ENCODE peak calls at places on chromosomes 1 and 21, in four cellular contexts. One of them, this sample, is unnamed.

GRCh38 chr1:65230741-65231439 is 78.5 kb upstream of the DNAJC6 start:
- DNase-seq in tibial artery: no peak
- DNase-seq in breast epithelium: no peak
- DNase-seq in CD8-positive, alpha-beta memory T cell: no peak
- DNase-seq in this sample: no peak

GRCh38 chr1:27569506-27570382 is 34.2 kb downstream of the AHDC1 start:
- DNase-seq in tibial artery: peak; percentile 65
- DNase-seq in breast epithelium: no peak
- DNase-seq in CD8-positive, alpha-beta memory T cell: no peak
- DNase-seq in this sample: no peak

GRCh38 chr1:160830321-160831153 is 32.1 kb downstream of the CD244 start:
- DNase-seq in tibial artery: no peak
- DNase-seq in breast epithelium: peak; percentile 25
- DNase-seq in CD8-positive, alpha-beta memory T cell: peak; percentile 53
- DNase-seq in this sample: no peak

GRCh38 chr1:155168456-155169210 is 4.5 kb downstream of the KRTCAP2 start:
- DNase-seq in tibial artery: peak; percentile 9
- DNase-seq in breast epithelium: no peak
- DNase-seq in CD8-positive, alpha-beta memory T cell: no peak
- DNase-seq in this sample: no peak

GRCh38 chr21:41636636-41637625 is 129.0 kb upstream of the TMPRSS2 start:
- DNase-seq in tibial artery: peak; percentile 56
- DNase-seq in breast epithelium: no peak
- DNase-seq in CD8-positive, alpha-beta memory T cell: no peak
- DNase-seq in this sample: no peak

GRCh38 chr1:243287652-243288051 is 31.8 kb downstream of the SDCCAG8 start:
- DNase-seq in tibial artery: no peak
- DNase-seq in breast epithelium: no peak
- DNase-seq in CD8-positive, alpha-beta memory T cell: no peak
- DNase-seq in this sample: no peak

GRCh38 chr1:156602557-156602993 is 1.3 kb upstream of the GPATCH4 start:
- DNase-seq in tibial artery: no peak
- DNase-seq in breast epithelium: peak; percentile 36
- DNase-seq in CD8-positive, alpha-beta memory T cell: no peak
- DNase-seq in this sample: no peak

GRCh38 chr1:16612332-16613172 is 812 bp downstream of the NBPF1 start:
- DNase-seq in tibial artery: peak; percentile 84
- DNase-seq in breast epithelium: peak; percentile 72
- DNase-seq in CD8-positive, alpha-beta memory T cell: no peak
- DNase-seq in this sample: no peak

GRCh38 chr1:21707086-21707840 is 38.1 kb upstream of the RAP1GAP start:
- DNase-seq in tibial artery: no peak
- DNase-seq in breast epithelium: no peak
- DNase-seq in CD8-positive, alpha-beta memory T cell: no peak
- DNase-seq in this sample: no peak

GRCh38 chr1:203519053-203519770 is 25.3 kb downstream of the OPTC start:
- DNase-seq in tibial artery: no peak
- DNase-seq in breast epithelium: no peak
- DNase-seq in CD8-positive, alpha-beta memory T cell: no peak
- DNase-seq in this sample: no peak

GRCh38 chr1:230558324-230558723 is 84.0 kb upstream of the COG2 start:
- DNase-seq in tibial artery: no peak
- DNase-seq in breast epithelium: no peak
- DNase-seq in CD8-positive, alpha-beta memory T cell: no peak
- DNase-seq in this sample: no peak

GRCh38 chr1:41758904-41759548 is 159.7 kb downstream of the HIVEP3 start:
- DNase-seq in tibial artery: no peak
- DNase-seq in breast epithelium: no peak
- DNase-seq in CD8-positive, alpha-beta memory T cell: no peak
- DNase-seq in this sample: no peak

GRCh38 chr21:15140321-15141019 is 75.7 kb upstream of the NRIP1 start:
- DNase-seq in tibial artery: no peak
- DNase-seq in breast epithelium: no peak
- DNase-seq in CD8-positive, alpha-beta memory T cell: no peak
- DNase-seq in this sample: no peak

GRCh38 chr1:162023547-162024501 is at the start of gene OLFML2B:
- DNase-seq in tibial artery: peak; percentile 91
- DNase-seq in breast epithelium: no peak
- DNase-seq in CD8-positive, alpha-beta memory T cell: no peak
- DNase-seq in this sample: no peak

GRCh38 chr1:153353226-153353947 is 4.3 kb upstream of the S100A9 start:
- DNase-seq in tibial artery: no peak
- DNase-seq in breast epithelium: peak; percentile 12
- DNase-seq in CD8-positive, alpha-beta memory T cell: no peak
- DNase-seq in this sample: no peak

GRCh38 chr21:29085106-29085752 is 11.8 kb upstream of the CCT8 start:
- DNase-seq in tibial artery: no peak
- DNase-seq in breast epithelium: no peak
- DNase-seq in CD8-positive, alpha-beta memory T cell: no peak
- DNase-seq in this sample: no peak

GRCh38 chr1:38465463-38465862 is 394.1 kb downstream of the RRAGC start:
- DNase-seq in tibial artery: no peak
- DNase-seq in breast epithelium: no peak
- DNase-seq in CD8-positive, alpha-beta memory T cell: no peak
- DNase-seq in this sample: no peak

GRCh38 chr1:234707641-234708040 is 97.7 kb upstream of the IRF2BP2 start:
- DNase-seq in tibial artery: no peak
- DNase-seq in breast epithelium: no peak
- DNase-seq in CD8-positive, alpha-beta memory T cell: no peak
- DNase-seq in this sample: no peak

GRCh38 chr1:24112381-24113169 is 640 bp upstream of the MYOM3 start:
- DNase-seq in tibial artery: peak; percentile 88
- DNase-seq in breast epithelium: peak; percentile 78
- DNase-seq in CD8-positive, alpha-beta memory T cell: peak; percentile 13
- DNase-seq in this sample: peak; percentile 61

GRCh38 chr1:156961709-156962108 is 41.3 kb downstream of the LRRC71 start:
- DNase-seq in tibial artery: no peak
- DNase-seq in breast epithelium: no peak
- DNase-seq in CD8-positive, alpha-beta memory T cell: no peak
- DNase-seq in this sample: no peak

GRCh38 chr1:9028921-9029715 is 2.9 kb upstream of the SLC2A7 start:
- DNase-seq in tibial artery: no peak
- DNase-seq in breast epithelium: no peak
- DNase-seq in CD8-positive, alpha-beta memory T cell: no peak
- DNase-seq in this sample: no peak

GRCh38 chr21:40166291-40166843 is 299.1 kb downstream of the PCP4 start:
- DNase-seq in tibial artery: no peak
- DNase-seq in breast epithelium: no peak
- DNase-seq in CD8-positive, alpha-beta memory T cell: no peak
- DNase-seq in this sample: no peak

GRCh38 chr1:168752171-168752570 is 23.2 kb upstream of the DPT start:
- DNase-seq in tibial artery: no peak
- DNase-seq in breast epithelium: no peak
- DNase-seq in CD8-positive, alpha-beta memory T cell: no peak
- DNase-seq in this sample: no peak

GRCh38 chr1:117210386-117210785 is 341 bp downstream of the VTCN1 start:
- DNase-seq in tibial artery: no peak
- DNase-seq in breast epithelium: no peak
- DNase-seq in CD8-positive, alpha-beta memory T cell: no peak
- DNase-seq in this sample: no peak

GRCh38 chr1:228156941-228157351 is 7.2 kb downstream of the GJC2 start:
- DNase-seq in tibial artery: peak; percentile 60
- DNase-seq in breast epithelium: no peak
- DNase-seq in CD8-positive, alpha-beta memory T cell: no peak
- DNase-seq in this sample: no peak

GRCh38 chr1:210446479-210446878 is 117.8 kb downstream of the HHAT start:
- DNase-seq in tibial artery: no peak
- DNase-seq in breast epithelium: no peak
- DNase-seq in CD8-positive, alpha-beta memory T cell: peak; percentile 40
- DNase-seq in this sample: no peak

GRCh38 chr1:196608401-196609113 is at the start of gene KCNT2:
- DNase-seq in tibial artery: peak; percentile 79
- DNase-seq in breast epithelium: no peak
- DNase-seq in CD8-positive, alpha-beta memory T cell: peak; percentile 10
- DNase-seq in this sample: no peak

GRCh38 chr1:3078941-3079340 is 9.9 kb downstream of the PRDM16 start:
- DNase-seq in tibial artery: no peak
- DNase-seq in breast epithelium: no peak
- DNase-seq in CD8-positive, alpha-beta memory T cell: no peak
- DNase-seq in this sample: no peak

GRCh38 chr21:38804617-38805281 is 980 bp upstream of the ETS2 start:
- DNase-seq in tibial artery: peak; percentile 90
- DNase-seq in breast epithelium: peak; percentile 69
- DNase-seq in CD8-positive, alpha-beta memory T cell: peak; percentile 17
- DNase-seq in this sample: no peak

GRCh38 chr1:82455342-82455741 is 654.6 kb downstream of the ADGRL2 start:
- DNase-seq in tibial artery: no peak
- DNase-seq in breast epithelium: no peak
- DNase-seq in CD8-positive, alpha-beta memory T cell: no peak
- DNase-seq in this sample: no peak

GRCh38 chr1:191134796-191135195 is 657.1 kb upstream of the BRINP3 start:
- DNase-seq in tibial artery: no peak
- DNase-seq in breast epithelium: no peak
- DNase-seq in CD8-positive, alpha-beta memory T cell: no peak
- DNase-seq in this sample: no peak

GRCh38 chr1:156103521-156103947 is 11.0 kb upstream of the LMNA start:
- DNase-seq in tibial artery: peak; percentile 87
- DNase-seq in breast epithelium: no peak
- DNase-seq in CD8-positive, alpha-beta memory T cell: no peak
- DNase-seq in this sample: no peak

GRCh38 chr21:32653326-32653901 is 41.2 kb upstream of the CFAP298 start:
- DNase-seq in tibial artery: no peak
- DNase-seq in breast epithelium: no peak
- DNase-seq in CD8-positive, alpha-beta memory T cell: no peak
- DNase-seq in this sample: no peak

GRCh38 chr21:46317710-46318463 is 5.8 kb downstream of the C21orf58 start:
- DNase-seq in tibial artery: no peak
- DNase-seq in breast epithelium: no peak
- DNase-seq in CD8-positive, alpha-beta memory T cell: no peak
- DNase-seq in this sample: no peak

GRCh38 chr1:205525495-205526285 is 21.2 kb downstream of the CDK18 start:
- DNase-seq in tibial artery: no peak
- DNase-seq in breast epithelium: no peak
- DNase-seq in CD8-positive, alpha-beta memory T cell: no peak
- DNase-seq in this sample: no peak

GRCh38 chr1:37682334-37682987 is 9.9 kb upstream of the CDCA8 start:
- DNase-seq in tibial artery: peak; percentile 81
- DNase-seq in breast epithelium: peak; percentile 59
- DNase-seq in CD8-positive, alpha-beta memory T cell: peak; percentile 66
- DNase-seq in this sample: peak; percentile 18

GRCh38 chr21:42465008-42465878 is 30.8 kb downstream of the RSPH1 start:
- DNase-seq in tibial artery: peak; percentile 41
- DNase-seq in breast epithelium: no peak
- DNase-seq in CD8-positive, alpha-beta memory T cell: no peak
- DNase-seq in this sample: no peak

DNA sequence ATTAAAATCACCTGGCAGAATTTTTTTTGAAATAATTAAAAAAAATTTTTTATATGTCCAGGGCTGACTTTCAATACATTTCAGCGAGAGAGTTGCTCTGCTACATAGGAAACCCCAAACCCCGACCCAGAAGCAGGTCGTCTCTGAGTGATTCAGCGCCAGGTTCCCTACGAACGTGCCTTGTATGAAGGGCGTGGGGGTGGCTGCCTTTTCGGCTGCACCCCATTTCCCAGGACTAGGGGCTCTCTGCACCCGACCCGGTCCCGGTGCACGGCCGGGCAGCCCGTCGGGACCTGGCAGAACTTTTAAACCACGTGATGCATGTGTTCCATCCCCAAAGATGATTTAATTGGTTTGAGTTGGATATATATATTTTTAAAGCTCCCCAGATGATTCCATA is 15.8 kb upstream of the SCYL3 start:
- DNase-seq in tibial artery: no peak
- DNase-seq in breast epithelium: no peak
- DNase-seq in CD8-positive, alpha-beta memory T cell: no peak
- DNase-seq in this sample: no peak
- H3K4me3 ChIP-seq in tibial artery: no peak overlapping the region
- H3K4me3 ChIP-seq in breast epithelium: no peak overlapping the region
- H3K4me3 ChIP-seq in CD8-positive, alpha-beta memory T cell: no peak overlapping the region
- H3K4me3 ChIP-seq in this sample: no peak overlapping the region

DNA sequence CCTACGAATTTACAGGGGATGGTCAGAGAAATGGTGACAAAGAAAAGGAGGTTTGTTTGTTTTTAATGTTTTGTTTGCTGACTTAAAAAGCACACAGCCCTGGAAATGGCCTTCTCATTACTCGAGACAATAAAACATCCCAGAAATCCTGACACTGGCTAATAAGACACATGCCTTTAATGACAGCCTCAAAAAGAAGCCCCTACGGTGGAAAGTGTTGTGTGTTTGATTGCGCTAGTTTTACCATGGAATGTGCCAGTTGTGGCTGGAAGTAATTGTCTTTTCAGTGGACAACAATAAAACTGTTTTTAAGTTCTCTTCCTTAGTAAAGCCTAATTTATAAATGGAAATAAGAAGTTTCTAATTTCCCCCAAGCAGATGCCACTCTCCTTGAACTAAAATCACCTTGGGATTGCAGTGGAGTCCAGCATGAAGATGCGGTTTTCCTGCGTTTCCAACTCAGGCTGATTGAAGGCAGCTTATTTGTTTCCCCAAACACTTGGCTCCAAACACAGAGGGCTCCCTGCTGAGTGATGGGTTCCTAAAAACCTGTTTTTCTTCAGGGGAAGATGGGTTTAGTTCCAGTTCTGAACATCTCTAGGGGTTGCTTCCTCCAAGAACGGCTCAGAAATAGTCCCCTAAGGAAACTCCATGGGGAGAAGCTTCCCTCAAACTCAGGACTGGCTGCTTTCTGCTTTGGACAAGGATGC is 54.3 kb downstream of the CD247 start:
- DNase-seq in tibial artery: peak; percentile 9
- DNase-seq in breast epithelium: no peak
- DNase-seq in CD8-positive, alpha-beta memory T cell: no peak
- DNase-seq in this sample: no peak
- H3K27ac ChIP-seq in tibial artery: no peak overlapping the region
- H3K27ac ChIP-seq in breast epithelium: no peak overlapping the region
- H3K27ac ChIP-seq in CD8-positive, alpha-beta memory T cell: no peak overlapping the region
- H3K27ac ChIP-seq in this sample: no peak overlapping the region

GRCh38 chr1:66274634-66275033 is 259.3 kb upstream of the SGIP1 start:
- DNase-seq in tibial artery: no peak
- DNase-seq in breast epithelium: no peak
- DNase-seq in CD8-positive, alpha-beta memory T cell: no peak
- DNase-seq in this sample: no peak
- H3K4me1 ChIP-seq in tibial artery: no peaks in the 10 kb centered on the region
- H3K4me1 ChIP-seq in breast epithelium: peaks cover 31% of the 10 kb centered on the region
- H3K4me1 ChIP-seq in CD8-positive, alpha-beta memory T cell: peaks cover 66% of the 10 kb centered on the region
- H3K4me1 ChIP-seq in this sample: peaks cover 62% of the 10 kb centered on the region

DNA sequence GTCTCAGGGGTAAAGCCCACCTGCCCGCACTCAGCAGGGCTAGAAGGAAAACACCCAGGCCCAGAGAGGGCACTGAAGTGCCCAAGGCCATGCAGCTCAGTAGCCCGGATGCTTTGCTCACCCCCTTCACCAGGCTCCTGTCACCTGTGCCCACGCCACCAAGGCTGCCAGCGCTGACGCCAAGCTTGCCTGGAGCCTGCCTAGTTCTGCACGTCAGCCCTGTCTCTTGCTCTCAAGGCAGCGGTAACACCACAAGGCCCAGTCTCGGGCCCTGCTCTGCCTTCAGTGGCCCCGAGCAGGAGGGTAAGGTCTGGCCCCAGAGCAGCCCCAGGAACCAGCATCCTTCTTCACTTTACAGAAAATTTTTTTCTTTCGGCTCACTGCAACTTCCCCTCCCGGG is 7.7 kb downstream of the TMEM63A start:
- DNase-seq in tibial artery: no peak
- DNase-seq in breast epithelium: no peak
- DNase-seq in CD8-positive, alpha-beta memory T cell: no peak
- DNase-seq in this sample: no peak
- H3K4me3 ChIP-seq in tibial artery: no peak overlapping the region
- H3K4me3 ChIP-seq in breast epithelium: no peak overlapping the region
- H3K4me3 ChIP-seq in CD8-positive, alpha-beta memory T cell: no peak overlapping the region
- H3K4me3 ChIP-seq in this sample: no peak overlapping the region

This sample was measured in thoracic aorta.